ENCODE peak calls at places on chromosome 20, in six cellular contexts. N is mucosa of descending colon; X is GM04504; O is aorta; B is activated CD8-positive, alpha-beta memory T cell treated with anti-CD3 and anti-CD28 coated beads for 4 hours; L is adipocyte. V is an unnamed sample.

GRCh38 chr20:56454754-56455153 is 13.7 kb upstream of the RTF2 start:
- DNase-seq in O (no peak), B (no peak), L (no peak), X (no peak), N (no peak), V (no peak)

GRCh38 chr20:24402234-24402633 is 67.2 kb upstream of the SYNDIG1 start:
- DNase-seq in X (no peak), O (no peak), L (no peak), N (no peak), B (no peak), V (no peak)

GRCh38 chr20:35339007-35339406 is 46.8 kb upstream of the FAM83C start:
- DNase-seq in L (peak), B (no peak), X (peak), O (no peak), N (no peak), V (peak)

GRCh38 chr20:44166477-44166876 is 20.5 kb downstream of the JPH2 start:
- DNase-seq in X (peak), B (no peak), O (peak), L (peak), N (no peak), V (peak)

GRCh38 chr20:49045440-49046086 is 549 bp upstream of the CSE1L start:
- DNase-seq in N (peak), B (no peak), X (no peak), O (peak), L (peak), V (peak)

GRCh38 chr20:45783656-45784294 is 7.9 kb downstream of the WFDC3 start:
- DNase-seq in B (no peak), X (no peak), N (peak), O (no peak), L (no peak), V (no peak)

GRCh38 chr20:24990810-24991252 is 1.7 kb downstream of the APMAP start:
- DNase-seq in L (no peak), N (no peak), O (no peak), B (no peak), X (no peak), V (no peak)

GRCh38 chr20:63321148-63321831 is 28.3 kb downstream of the COL20A1 start:
- DNase-seq in N (peak), B (no peak), X (no peak), L (peak), O (peak), V (peak)

GRCh38 chr20:2236266-2236665 is 59.5 kb upstream of the TGM3 start:
- DNase-seq in L (no peak), N (no peak), O (no peak), B (no peak), X (no peak), V (peak)

GRCh38 chr20:57266251-57267157 is at the start of gene BMP7:
- DNase-seq in O (no peak), X (no peak), N (no peak), B (no peak), L (peak), V (no peak)

GRCh38 chr20:42472198-42472597 is 717.5 kb downstream of the PTPRT start:
- DNase-seq in X (no peak), N (no peak), L (no peak), B (no peak), O (no peak), V (no peak)

GRCh38 chr20:59222239-59222981 is 58.8 kb downstream of the ZNF831 start:
- DNase-seq in B (peak), O (peak), L (peak), N (peak), X (peak), V (peak)

GRCh38 chr20:53034899-53035298 is 62.7 kb downstream of the TSHZ2 start:
- DNase-seq in O (no peak), B (no peak), N (no peak), X (no peak), L (no peak), V (no peak)